ENCODE peak calls at places on chromosome 4, in six cellular contexts. One of them, this sample, is unnamed.
A peak's percentile ranks its signal among the peaks of the same experiment; 100 is the strongest.

GRCh38 chr4:28827866-28828265 is 1892.3 kb upstream of the PCDH7 start:
- DNase-seq in amygdala: no peak
- DNase-seq in fibroblast of pulmonary artery: no peak
- DNase-seq in activated naive CD4-positive, alpha-beta T cell: no peak
- DNase-seq in SK-MEL-5: no peak
- DNase-seq in NCI-H2081: no peak
- DNase-seq in this sample: no peak

GRCh38 chr4:37922323-37922722 is 31.4 kb downstream of the TBC1D1 start:
- DNase-seq in NCI-H2081: no peak
- DNase-seq in activated naive CD4-positive, alpha-beta T cell: no peak
- DNase-seq in amygdala: no peak
- DNase-seq in fibroblast of pulmonary artery: peak; percentile 83
- DNase-seq in SK-MEL-5: no peak
- DNase-seq in this sample: no peak

GRCh38 chr4:139242511-139243051 is 37.4 kb downstream of the MGARP start:
- DNase-seq in activated naive CD4-positive, alpha-beta T cell: no peak
- DNase-seq in amygdala: no peak
- DNase-seq in NCI-H2081: no peak
- DNase-seq in SK-MEL-5: no peak
- DNase-seq in fibroblast of pulmonary artery: peak; percentile 49
- DNase-seq in this sample: no peak

GRCh38 chr4:185232370-185232769 is 23.0 kb downstream of the SNX25 start:
- DNase-seq in fibroblast of pulmonary artery: no peak
- DNase-seq in activated naive CD4-positive, alpha-beta T cell: no peak
- DNase-seq in SK-MEL-5: no peak
- DNase-seq in amygdala: no peak
- DNase-seq in NCI-H2081: no peak
- DNase-seq in this sample: no peak

GRCh38 chr4:86810867-86811266 is 38.3 kb downstream of the SLC10A6 start:
- DNase-seq in NCI-H2081: no peak
- DNase-seq in amygdala: no peak
- DNase-seq in SK-MEL-5: no peak
- DNase-seq in activated naive CD4-positive, alpha-beta T cell: no peak
- DNase-seq in fibroblast of pulmonary artery: no peak
- DNase-seq in this sample: no peak

GRCh38 chr4:2075987-2076907 is 17.1 kb downstream of the NAT8L start:
- DNase-seq in activated naive CD4-positive, alpha-beta T cell: no peak
- DNase-seq in NCI-H2081: no peak
- DNase-seq in fibroblast of pulmonary artery: no peak
- DNase-seq in SK-MEL-5: no peak
- DNase-seq in amygdala: no peak
- DNase-seq in this sample: no peak

GRCh38 chr4:39976945-39977488 is 694 bp downstream of the PDS5A start:
- DNase-seq in NCI-H2081: peak; percentile 63
- DNase-seq in activated naive CD4-positive, alpha-beta T cell: peak; percentile 52
- DNase-seq in fibroblast of pulmonary artery: peak; percentile 37
- DNase-seq in amygdala: peak; percentile 64
- DNase-seq in SK-MEL-5: peak; percentile 25
- DNase-seq in this sample: peak; percentile 45

GRCh38 chr4:16001484-16001858 is 38.5 kb upstream of the FGFBP2 start:
- DNase-seq in activated naive CD4-positive, alpha-beta T cell: peak; percentile 3
- DNase-seq in NCI-H2081: peak; percentile 65
- DNase-seq in fibroblast of pulmonary artery: peak; percentile 79
- DNase-seq in amygdala: peak; percentile 39
- DNase-seq in SK-MEL-5: peak; percentile 89
- DNase-seq in this sample: peak; percentile 71

GRCh38 chr4:41660350-41660749 is 88.2 kb downstream of the PHOX2B start:
- DNase-seq in NCI-H2081: no peak
- DNase-seq in SK-MEL-5: no peak
- DNase-seq in amygdala: no peak
- DNase-seq in activated naive CD4-positive, alpha-beta T cell: no peak
- DNase-seq in fibroblast of pulmonary artery: no peak
- DNase-seq in this sample: no peak

GRCh38 chr4:71338846-71339593 is at the start of gene SLC4A4:
- DNase-seq in SK-MEL-5: peak; percentile 25
- DNase-seq in NCI-H2081: no peak
- DNase-seq in amygdala: no peak
- DNase-seq in fibroblast of pulmonary artery: peak; percentile 16
- DNase-seq in activated naive CD4-positive, alpha-beta T cell: no peak
- DNase-seq in this sample: no peak

GRCh38 chr4:171025776-171026175 is 787.4 kb upstream of the GALNTL6 start:
- DNase-seq in activated naive CD4-positive, alpha-beta T cell: no peak
- DNase-seq in amygdala: no peak
- DNase-seq in NCI-H2081: no peak
- DNase-seq in SK-MEL-5: peak; percentile 86
- DNase-seq in fibroblast of pulmonary artery: no peak
- DNase-seq in this sample: peak; percentile 0

GRCh38 chr4:18571252-18571885 is 549.8 kb upstream of the LCORL start:
- DNase-seq in fibroblast of pulmonary artery: no peak
- DNase-seq in NCI-H2081: no peak
- DNase-seq in activated naive CD4-positive, alpha-beta T cell: no peak
- DNase-seq in SK-MEL-5: no peak
- DNase-seq in amygdala: no peak
- DNase-seq in this sample: no peak

GRCh38 chr4:53575552-53575951 is 15.7 kb downstream of the LNX1 start:
- DNase-seq in amygdala: no peak
- DNase-seq in SK-MEL-5: no peak
- DNase-seq in fibroblast of pulmonary artery: no peak
- DNase-seq in NCI-H2081: no peak
- DNase-seq in activated naive CD4-positive, alpha-beta T cell: no peak
- DNase-seq in this sample: no peak

GRCh38 chr4:187128971-187129370 is 405.3 kb upstream of the FAT1 start:
- DNase-seq in activated naive CD4-positive, alpha-beta T cell: no peak
- DNase-seq in amygdala: no peak
- DNase-seq in fibroblast of pulmonary artery: peak; percentile 27
- DNase-seq in NCI-H2081: no peak
- DNase-seq in SK-MEL-5: peak; percentile 45
- DNase-seq in this sample: no peak

GRCh38 chr4:150381671-150382427 is 200.1 kb upstream of the MAB21L2 start:
- DNase-seq in SK-MEL-5: peak; percentile 32
- DNase-seq in activated naive CD4-positive, alpha-beta T cell: no peak
- DNase-seq in NCI-H2081: no peak
- DNase-seq in amygdala: no peak
- DNase-seq in fibroblast of pulmonary artery: peak; percentile 43
- DNase-seq in this sample: peak; percentile 47

GRCh38 chr4:146224331-146224966 is 10.1 kb downstream of the REELD1 start:
- DNase-seq in activated naive CD4-positive, alpha-beta T cell: no peak
- DNase-seq in SK-MEL-5: no peak
- DNase-seq in amygdala: no peak
- DNase-seq in fibroblast of pulmonary artery: peak; percentile 62
- DNase-seq in NCI-H2081: no peak
- DNase-seq in this sample: no peak

GRCh38 chr4:121711263-121712000 is 14.7 kb upstream of the ANXA5 start:
- DNase-seq in fibroblast of pulmonary artery: peak; percentile 96
- DNase-seq in amygdala: peak; percentile 37
- DNase-seq in NCI-H2081: no peak
- DNase-seq in SK-MEL-5: peak; percentile 81
- DNase-seq in activated naive CD4-positive, alpha-beta T cell: no peak
- DNase-seq in this sample: no peak

GRCh38 chr4:16224264-16224663 is 2.0 kb downstream of the TAPT1 start:
- DNase-seq in SK-MEL-5: no peak
- DNase-seq in fibroblast of pulmonary artery: no peak
- DNase-seq in NCI-H2081: no peak
- DNase-seq in amygdala: no peak
- DNase-seq in activated naive CD4-positive, alpha-beta T cell: no peak
- DNase-seq in this sample: no peak

GRCh38 chr4:75985116-75985515 is 5.6 kb downstream of the SDAD1 start:
- DNase-seq in NCI-H2081: no peak
- DNase-seq in amygdala: no peak
- DNase-seq in SK-MEL-5: no peak
- DNase-seq in fibroblast of pulmonary artery: peak; percentile 66
- DNase-seq in activated naive CD4-positive, alpha-beta T cell: no peak
- DNase-seq in this sample: no peak

GRCh38 chr4:337143-337931 is at the start of gene ZNF141:
- DNase-seq in NCI-H2081: peak; percentile 95
- DNase-seq in activated naive CD4-positive, alpha-beta T cell: peak; percentile 82
- DNase-seq in amygdala: peak; percentile 95
- DNase-seq in SK-MEL-5: peak; percentile 97
- DNase-seq in fibroblast of pulmonary artery: peak; percentile 99
- DNase-seq in this sample: peak; percentile 93

GRCh38 chr4:127905029-127905428 is 24.3 kb downstream of the PLK4 start:
- DNase-seq in NCI-H2081: no peak
- DNase-seq in activated naive CD4-positive, alpha-beta T cell: no peak
- DNase-seq in SK-MEL-5: no peak
- DNase-seq in fibroblast of pulmonary artery: no peak
- DNase-seq in amygdala: no peak
- DNase-seq in this sample: no peak

GRCh38 chr4:13483142-13484044 is 747 bp downstream of the RAB28 start:
- DNase-seq in SK-MEL-5: peak; percentile 44
- DNase-seq in activated naive CD4-positive, alpha-beta T cell: no peak
- DNase-seq in NCI-H2081: peak; percentile 22
- DNase-seq in fibroblast of pulmonary artery: peak; percentile 78
- DNase-seq in amygdala: no peak
- DNase-seq in this sample: peak; percentile 61

GRCh38 chr4:41512604-41513003 is 25.4 kb upstream of the LIMCH1 start:
- DNase-seq in fibroblast of pulmonary artery: no peak
- DNase-seq in SK-MEL-5: no peak
- DNase-seq in activated naive CD4-positive, alpha-beta T cell: no peak
- DNase-seq in NCI-H2081: no peak
- DNase-seq in amygdala: no peak
- DNase-seq in this sample: no peak

GRCh38 chr4:139563515-139563914 is 7.5 kb upstream of the SETD7 start:
- DNase-seq in fibroblast of pulmonary artery: no peak
- DNase-seq in amygdala: no peak
- DNase-seq in NCI-H2081: no peak
- DNase-seq in activated naive CD4-positive, alpha-beta T cell: no peak
- DNase-seq in SK-MEL-5: no peak
- DNase-seq in this sample: no peak

GRCh38 chr4:37392540-37393255 is 148.2 kb downstream of the NWD2 start:
- DNase-seq in fibroblast of pulmonary artery: peak; percentile 20
- DNase-seq in NCI-H2081: no peak
- DNase-seq in SK-MEL-5: peak; percentile 96
- DNase-seq in amygdala: peak; percentile 49
- DNase-seq in activated naive CD4-positive, alpha-beta T cell: no peak
- DNase-seq in this sample: no peak

GRCh38 chr4:128512767-128513322 is 225.2 kb upstream of the PGRMC2 start:
- DNase-seq in amygdala: no peak
- DNase-seq in activated naive CD4-positive, alpha-beta T cell: no peak
- DNase-seq in fibroblast of pulmonary artery: peak; percentile 33
- DNase-seq in SK-MEL-5: no peak
- DNase-seq in NCI-H2081: no peak
- DNase-seq in this sample: no peak

GRCh38 chr4:123304151-123305021 is 92.2 kb upstream of the SPRY1 start:
- DNase-seq in NCI-H2081: peak; percentile 63
- DNase-seq in amygdala: no peak
- DNase-seq in activated naive CD4-positive, alpha-beta T cell: no peak
- DNase-seq in fibroblast of pulmonary artery: no peak
- DNase-seq in SK-MEL-5: no peak
- DNase-seq in this sample: no peak

GRCh38 chr4:104491826-104492771 is 2.6 kb downstream of the CXXC4 start:
- DNase-seq in SK-MEL-5: peak; percentile 15
- DNase-seq in amygdala: no peak
- DNase-seq in fibroblast of pulmonary artery: peak; percentile 2
- DNase-seq in activated naive CD4-positive, alpha-beta T cell: no peak
- DNase-seq in NCI-H2081: peak; percentile 22
- DNase-seq in this sample: peak; percentile 60

GRCh38 chr4:173288296-173288695 is 45.9 kb downstream of the HMGB2 start:
- DNase-seq in NCI-H2081: no peak
- DNase-seq in activated naive CD4-positive, alpha-beta T cell: no peak
- DNase-seq in amygdala: no peak
- DNase-seq in SK-MEL-5: peak; percentile 74
- DNase-seq in fibroblast of pulmonary artery: peak; percentile 82
- DNase-seq in this sample: no peak

GRCh38 chr4:132669786-132670185 is 479.3 kb upstream of the PCDH10 start:
- DNase-seq in SK-MEL-5: no peak
- DNase-seq in NCI-H2081: no peak
- DNase-seq in activated naive CD4-positive, alpha-beta T cell: no peak
- DNase-seq in amygdala: no peak
- DNase-seq in fibroblast of pulmonary artery: no peak
- DNase-seq in this sample: no peak

GRCh38 chr4:146638801-146639351 is at the start of gene POU4F2:
- DNase-seq in SK-MEL-5: no peak
- DNase-seq in fibroblast of pulmonary artery: peak; percentile 13
- DNase-seq in NCI-H2081: peak; percentile 48
- DNase-seq in activated naive CD4-positive, alpha-beta T cell: no peak
- DNase-seq in amygdala: no peak
- DNase-seq in this sample: peak; percentile 75

GRCh38 chr4:51931461-51931860 is 88.5 kb downstream of the DCUN1D4 start:
- DNase-seq in NCI-H2081: no peak
- DNase-seq in fibroblast of pulmonary artery: no peak
- DNase-seq in activated naive CD4-positive, alpha-beta T cell: no peak
- DNase-seq in SK-MEL-5: no peak
- DNase-seq in amygdala: no peak
- DNase-seq in this sample: no peak

GRCh38 chr4:64079316-64079715 is 329.9 kb downstream of the TECRL start:
- DNase-seq in activated naive CD4-positive, alpha-beta T cell: no peak
- DNase-seq in NCI-H2081: no peak
- DNase-seq in amygdala: no peak
- DNase-seq in fibroblast of pulmonary artery: no peak
- DNase-seq in SK-MEL-5: no peak
- DNase-seq in this sample: no peak

GRCh38 chr4:169341490-169341889 is 70.7 kb upstream of the SH3RF1 start:
- DNase-seq in activated naive CD4-positive, alpha-beta T cell: no peak
- DNase-seq in fibroblast of pulmonary artery: peak; percentile 60
- DNase-seq in amygdala: no peak
- DNase-seq in NCI-H2081: no peak
- DNase-seq in SK-MEL-5: no peak
- DNase-seq in this sample: no peak

GRCh38 chr4:69060651-69061308 is 35.5 kb upstream of the UGT2B7 start:
- DNase-seq in amygdala: no peak
- DNase-seq in SK-MEL-5: peak; percentile 69
- DNase-seq in fibroblast of pulmonary artery: no peak
- DNase-seq in NCI-H2081: no peak
- DNase-seq in activated naive CD4-positive, alpha-beta T cell: no peak
- DNase-seq in this sample: peak; percentile 18

GRCh38 chr4:104752337-104752736 is 257.6 kb upstream of the CXXC4 start:
- DNase-seq in amygdala: no peak
- DNase-seq in NCI-H2081: no peak
- DNase-seq in SK-MEL-5: no peak
- DNase-seq in activated naive CD4-positive, alpha-beta T cell: no peak
- DNase-seq in fibroblast of pulmonary artery: no peak
- DNase-seq in this sample: no peak

GRCh38 chr4:150960818-150961217 is 54.3 kb downstream of the LRBA start:
- DNase-seq in activated naive CD4-positive, alpha-beta T cell: no peak
- DNase-seq in NCI-H2081: no peak
- DNase-seq in SK-MEL-5: peak; percentile 49
- DNase-seq in fibroblast of pulmonary artery: peak; percentile 41
- DNase-seq in amygdala: no peak
- DNase-seq in this sample: no peak

This sample was measured in NCI-H526.